ENCODE peak calls at places on chromosome 17, in ten cellular contexts. P is brain microvascular endothelial cell; D is CD8-positive, alpha-beta memory T cell; L is effector memory CD4-positive, alpha-beta T cell; R is esophagus squamous epithelium; J is small intestine; Z is H1; T is colonic mucosa; V is substantia nigra; C is dorsolateral prefrontal cortex. S is an unnamed sample.

GRCh38 chr17:43215341-43215740 is 3.7 kb downstream of the TMEM106A start:
- DNase-seq in P (no peak), D (no peak), L (no peak), R (no peak), J (no peak), Z (no peak), T (no peak), V (no peak), C (no peak), S (no peak)

GRCh38 chr17:10646393-10646990 is 10.6 kb downstream of the MYH3 start:
- DNase-seq in P (peak), D (peak), L (peak), R (no peak), J (peak), Z (no peak), T (peak), V (no peak), C (peak), S (peak)

GRCh38 chr17:17350491-17351355 is 47.5 kb downstream of the NT5M start:
- DNase-seq in P (peak), D (no peak), L (no peak), R (no peak), J (no peak), Z (no peak), T (no peak), V (no peak), C (peak), S (peak)

GRCh38 chr17:76353004-76353598 is 615 bp downstream of the PRPSAP1 start:
- DNase-seq in P (no peak), D (no peak), L (no peak), R (no peak), J (peak), Z (no peak), T (peak), V (no peak), C (peak), S (peak)

GRCh38 chr17:73551144-73551543 is 93.1 kb downstream of the SDK2 start:
- DNase-seq in P (no peak), D (no peak), L (no peak), R (no peak), J (no peak), Z (no peak), T (no peak), V (no peak), C (no peak), S (no peak)

GRCh38 chr17:81832608-81833159 is 407 bp downstream of the MCRIP1 start:
- DNase-seq in P (no peak), D (no peak), L (no peak), R (no peak), J (no peak), Z (no peak), T (peak), V (no peak), C (no peak), S (no peak)

GRCh38 chr17:33967608-33968349 is 287.3 kb upstream of the CCL2 start:
- DNase-seq in P (no peak), D (no peak), L (no peak), R (no peak), J (no peak), Z (no peak), T (no peak), V (no peak), C (no peak), S (no peak)

GRCh38 chr17:50459081-50459676 is 9.5 kb downstream of the CHAD start:
- DNase-seq in P (peak), D (no peak), L (no peak), R (no peak), J (peak), Z (no peak), T (peak), V (no peak), C (no peak), S (no peak)

GRCh38 chr17:50799582-50799981 is 32.3 kb upstream of the ANKRD40CL start:
- DNase-seq in P (no peak), D (no peak), L (no peak), R (no peak), J (no peak), Z (no peak), T (no peak), V (no peak), C (no peak), S (peak)

GRCh38 chr17:64327201-64327930 is 63.3 kb downstream of the PECAM1 start:
- DNase-seq in P (no peak), D (no peak), L (no peak), R (no peak), J (no peak), Z (no peak), T (no peak), V (no peak), C (no peak), S (no peak)

GRCh38 chr17:61770752-61771533 is 92.4 kb downstream of the BRIP1 start:
- DNase-seq in P (no peak), D (no peak), L (no peak), R (no peak), J (no peak), Z (no peak), T (no peak), V (no peak), C (no peak), S (no peak)

GRCh38 chr17:55420776-55421178 is 858 bp downstream of the MMD start:
- DNase-seq in P (no peak), D (peak), L (peak), R (no peak), J (peak), Z (no peak), T (peak), V (no peak), C (no peak), S (peak)

GRCh38 chr17:32517982-32518381 is 31.2 kb downstream of the CDK5R1 start:
- DNase-seq in P (no peak), D (no peak), L (no peak), R (no peak), J (no peak), Z (no peak), T (no peak), V (no peak), C (no peak), S (no peak)

GRCh38 chr17:14308965-14309879 is 8.3 kb downstream of the HS3ST3B1 start:
- DNase-seq in P (peak), D (peak), L (peak), R (peak), J (peak), Z (peak), T (peak), V (peak), C (peak), S (peak)

GRCh38 chr17:56694825-56695224 is 101.3 kb downstream of the NOG start:
- DNase-seq in P (no peak), D (no peak), L (no peak), R (no peak), J (no peak), Z (no peak), T (no peak), V (no peak), C (no peak), S (no peak)

GRCh38 chr17:2450016-2450650 is 49.3 kb upstream of the MNT start:
- DNase-seq in P (no peak), D (no peak), L (no peak), R (no peak), J (no peak), Z (no peak), T (no peak), V (no peak), C (no peak), S (no peak)

GRCh38 chr17:69516911-69517310 is 102.4 kb downstream of the MAP2K6 start:
- DNase-seq in P (no peak), D (no peak), L (no peak), R (no peak), J (no peak), Z (no peak), T (no peak), V (no peak), C (no peak), S (no peak)

GRCh38 chr17:55161935-55162555 is 102.7 kb upstream of the HLF start:
- DNase-seq in P (peak), D (no peak), L (no peak), R (no peak), J (no peak), Z (no peak), T (no peak), V (no peak), C (no peak), S (no peak)

GRCh38 chr17:8290043-8290442 is 1.6 kb downstream of the RANGRF start:
- DNase-seq in P (no peak), D (no peak), L (no peak), R (no peak), J (no peak), Z (no peak), T (no peak), V (no peak), C (no peak), S (no peak)

GRCh38 chr17:82858376-82859126 is 18.7 kb upstream of the ZNF750 start:
- DNase-seq in P (no peak), D (peak), L (peak), R (no peak), J (no peak), Z (no peak), T (no peak), V (no peak), C (no peak), S (no peak)

GRCh38 chr17:9981344-9981915 is 76.4 kb upstream of the RCVRN start:
- DNase-seq in P (no peak), D (no peak), L (no peak), R (no peak), J (no peak), Z (no peak), T (no peak), V (no peak), C (no peak), S (no peak)

GRCh38 chr17:77877019-77877418 is 81.5 kb upstream of the TNRC6C start:
- DNase-seq in P (no peak), D (no peak), L (no peak), R (no peak), J (no peak), Z (no peak), T (no peak), V (no peak), C (no peak), S (no peak)
- H3K27ac ChIP-seq in P (no peak), D (no peak), L (no peak), R (no peak), J (no peak), Z (no peak), T (no peak), V (no peak), C (no peak), S (no peak)

GRCh38 chr17:1006054-1006453 is 9.1 kb downstream of the TIMM22 start:
- DNase-seq in P (no peak), D (no peak), L (no peak), R (no peak), J (no peak), Z (no peak), T (peak), V (no peak), C (no peak), S (no peak)

GRCh38 chr17:1007310-1008007 is 10.5 kb downstream of the TIMM22 start:
- DNase-seq in P (no peak), D (no peak), L (no peak), R (no peak), J (no peak), Z (no peak), T (no peak), V (no peak), C (no peak), S (no peak)

GRCh38 chr17:1010086-1010450 is 13.1 kb downstream of the TIMM22 start:
- DNase-seq in P (no peak), D (no peak), L (no peak), R (no peak), J (no peak), Z (no peak), T (no peak), V (no peak), C (no peak), S (no peak)

GRCh38 chr17:1009411-1010085 is 12.6 kb downstream of the TIMM22 start:
- DNase-seq in P (no peak), D (no peak), L (no peak), R (no peak), J (no peak), Z (no peak), T (no peak), V (no peak), C (no peak), S (no peak)

GRCh38 chr17:1008008-1008761 is 11.3 kb downstream of the TIMM22 start:
- DNase-seq in P (no peak), D (no peak), L (no peak), R (no peak), J (no peak), Z (no peak), T (peak), V (no peak), C (no peak), S (no peak)
- H3K27ac ChIP-seq in P (no peak), D (no peak), L (no peak), R (peak), J (peak), Z (no peak), T (no peak), V (no peak), C (peak), S (no peak)

GRCh38 chr17:48241131-48241591 is 133.6 kb downstream of the SNX11 start:
- DNase-seq in P (peak), D (no peak), L (no peak), R (no peak), J (peak), Z (no peak), T (no peak), V (no peak), C (no peak), S (no peak)
- H3K27ac ChIP-seq in P (peak), D (no peak), L (no peak), R (peak), J (peak), Z (no peak), T (no peak), V (no peak), C (no peak), S (no peak)

GRCh38 chr17:57926723-57927047 is 28.5 kb downstream of the CUEDC1 start:
- DNase-seq in P (no peak), D (no peak), L (no peak), R (no peak), J (no peak), Z (no peak), T (no peak), V (no peak), C (no peak), S (no peak)
- H3K27ac ChIP-seq in P (no peak), D (no peak), L (no peak), R (peak), J (peak), Z (no peak), T (peak), V (peak), C (peak), S (peak)

GRCh38 chr17:58432806-58433573 is 15.7 kb upstream of the RNF43 start:
- DNase-seq in P (no peak), D (no peak), L (no peak), R (no peak), J (no peak), Z (no peak), T (no peak), V (no peak), C (no peak), S (no peak)

GRCh38 chr17:58436805-58437239 is 19.5 kb upstream of the RNF43 start:
- DNase-seq in P (no peak), D (no peak), L (no peak), R (no peak), J (no peak), Z (no peak), T (no peak), V (no peak), C (no peak), S (no peak)
- H3K27ac ChIP-seq in P (no peak), D (no peak), L (no peak), R (no peak), J (no peak), Z (no peak), T (no peak), V (no peak), C (no peak), S (no peak)

GRCh38 chr17:44585315-44585714 is 28.0 kb downstream of the FZD2 start:
- DNase-seq in P (no peak), D (no peak), L (no peak), R (no peak), J (no peak), Z (no peak), T (no peak), V (no peak), C (no peak), S (no peak)

GRCh38 chr17:44587339-44587738 is 30.1 kb downstream of the FZD2 start:
- DNase-seq in P (peak), D (no peak), L (no peak), R (no peak), J (no peak), Z (no peak), T (no peak), V (no peak), C (no peak), S (no peak)

GRCh38 chr17:44581868-44582267 is 24.6 kb downstream of the FZD2 start:
- DNase-seq in P (no peak), D (no peak), L (no peak), R (no peak), J (no peak), Z (no peak), T (no peak), V (no peak), C (no peak), S (peak)

GRCh38 chr17:44589316-44590071 is 32.2 kb downstream of the FZD2 start:
- DNase-seq in P (no peak), D (no peak), L (no peak), R (no peak), J (no peak), Z (no peak), T (no peak), V (no peak), C (no peak), S (no peak)

GRCh38 chr17:44584498-44584897 is 27.2 kb downstream of the FZD2 start:
- DNase-seq in P (no peak), D (no peak), L (no peak), R (no peak), J (no peak), Z (no peak), T (no peak), V (no peak), C (no peak), S (no peak)
- H3K27ac ChIP-seq in P (no peak), D (no peak), L (no peak), R (no peak), J (no peak), Z (no peak), T (no peak), V (no peak), C (no peak), S (no peak)

GRCh38 chr17:41648411-41649195 is 24.2 kb upstream of the KRT17 start:
- DNase-seq in P (peak), D (peak), L (peak), R (peak), J (peak), Z (peak), T (peak), V (no peak), C (peak), S (peak)
- H3K27ac ChIP-seq in P (peak), D (no peak), L (no peak), R (peak), J (peak), Z (no peak), T (peak), V (no peak), C (no peak), S (no peak)

S was measured in neural progenitor cell.